ENCODE peak calls at places on chromosomes 7 and 10, in six cellular contexts. C is Calu3; G is CD8-positive, alpha-beta T cell; K is left ventricle myocardium inferior; S is fibroblast of mammary gland; T is heart right ventricle. L is an unnamed sample.

GRCh38 chr7:151599401-151600227 is 79.9 kb upstream of the RHEB start:
- DNase-seq in C (peak; percentile 36), T (no peak), S (peak; percentile 91), G (no peak), K (no peak), L (no peak)

GRCh38 chr10:113552014-113552413 is 839 bp upstream of the HABP2 start:
- DNase-seq in T (no peak), C (peak; percentile 66), G (no peak), S (no peak), K (no peak), L (no peak)

GRCh38 chr7:5177060-5177459 is 13.0 kb upstream of the WIPI2 start:
- DNase-seq in T (peak; percentile 75), G (no peak), C (peak; percentile 69), S (peak; percentile 92), K (peak; percentile 76), L (peak; percentile 2)

GRCh38 chr10:93899109-93899508 is 5.3 kb downstream of the SLC35G1 start:
- DNase-seq in S (no peak), T (no peak), C (no peak), K (no peak), G (no peak), L (no peak)

GRCh38 chr7:28808786-28809533 is 149.2 kb downstream of the TRIL start:
- DNase-seq in G (no peak), S (peak; percentile 66), C (no peak), K (no peak), T (peak; percentile 30), L (no peak)

GRCh38 chr7:100147278-100147677 is 1.4 kb upstream of the LAMTOR4 start:
- DNase-seq in G (no peak), T (no peak), K (no peak), C (no peak), S (no peak), L (no peak)

GRCh38 chr10:94104316-94105060 is 110.8 kb downstream of the PLCE1 start:
- DNase-seq in C (no peak), T (no peak), K (no peak), G (no peak), S (peak; percentile 54), L (no peak)

GRCh38 chr7:127578036-127578684 is 7.2 kb downstream of the GCC1 start:
- DNase-seq in S (peak; percentile 81), T (no peak), K (no peak), G (no peak), C (no peak), L (no peak)

GRCh38 chr10:11581213-11581612 is 30.2 kb downstream of the USP6NL start:
- DNase-seq in G (no peak), C (no peak), S (no peak), K (no peak), T (no peak), L (no peak)

GRCh38 chr10:106479619-106480018 is 684.9 kb downstream of the SORCS1 start:
- DNase-seq in S (no peak), K (no peak), G (no peak), C (no peak), T (no peak), L (no peak)

GRCh38 chr10:110431659-110432058 is 66.0 kb upstream of the DUSP5 start:
- DNase-seq in C (no peak), S (no peak), K (no peak), T (no peak), G (no peak), L (no peak)

GRCh38 chr7:102072636-102073209 is 213.9 kb upstream of the SH2B2 start:
- DNase-seq in S (no peak), G (no peak), T (no peak), K (no peak), C (no peak), L (no peak)

GRCh38 chr7:121302214-121302745 is 26.5 kb upstream of the WNT16 start:
- DNase-seq in K (no peak), T (no peak), C (no peak), S (peak; percentile 79), G (no peak), L (no peak)

DNA sequence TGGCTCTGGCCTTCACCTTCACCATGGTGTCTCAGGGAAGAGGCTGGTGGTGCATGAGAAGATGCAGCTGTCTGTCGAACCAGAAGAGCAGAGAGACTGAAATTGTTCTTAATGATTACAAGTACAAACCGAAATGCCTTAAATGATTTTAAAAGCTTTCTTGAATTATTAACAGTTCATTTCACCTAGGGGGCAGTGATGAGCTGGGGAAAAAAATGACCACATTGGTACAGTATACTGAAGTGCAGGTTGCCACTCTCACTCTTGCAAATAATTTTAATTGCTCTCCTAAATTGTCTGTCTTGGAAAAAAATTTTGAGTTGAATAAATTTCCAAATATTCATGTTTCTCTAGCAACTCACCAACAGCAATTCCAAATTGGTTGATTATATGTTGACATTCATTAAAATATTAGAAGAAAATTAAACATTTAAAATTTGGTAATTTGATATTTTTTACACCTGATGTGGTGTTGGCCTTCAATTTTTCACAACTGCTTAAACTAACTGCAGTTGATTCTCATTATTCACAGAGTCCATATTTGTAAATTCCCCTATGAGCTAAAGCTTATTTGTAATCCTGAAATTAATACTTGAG is 692.6 kb downstream of the ZWINT start:
- DNase-seq in S (no peak), C (peak; percentile 37), K (no peak), G (no peak), T (no peak), L (no peak)
- TF ChIP-seq CTCF in S (no peak), C (no peak), K (peak; percentile 20), G (no peak), T (peak; percentile 16), L (peak; percentile 7)

GRCh38 chr7:110486549-110486948 is 604.4 kb upstream of the LRRN3 start:
- DNase-seq in C (no peak), S (no peak), G (no peak), T (no peak), K (no peak), L (no peak)
- TF ChIP-seq CTCF in C (no peak), S (no peak), G (no peak), T (no peak), K (no peak), L (no peak)

GRCh38 chr10:4174197-4174596 is 389.2 kb upstream of the KLF6 start:
- DNase-seq in K (no peak), C (peak; percentile 25), T (no peak), S (peak; percentile 23), G (no peak), L (no peak)
- TF ChIP-seq CTCF in K (peak; percentile 22), C (no peak), T (peak; percentile 17), S (no peak), G (no peak), L (no peak)

GRCh38 chr7:155490697-155491628 is 33.0 kb downstream of the EN2 start:
- DNase-seq in C (no peak), K (peak; percentile 65), G (no peak), S (peak; percentile 16), T (peak; percentile 65), L (peak; percentile 75)
- TF ChIP-seq CTCF in C (no peak), K (no peak), G (no peak), S (no peak), T (no peak), L (no peak)

GRCh38 chr7:90520484-90520883 is 51.0 kb downstream of the PTTG1IP2 start:
- DNase-seq in S (peak; percentile 21), G (no peak), C (no peak), K (no peak), T (no peak), L (no peak)
- TF ChIP-seq CTCF in S (peak; percentile 46), G (no peak), C (no peak), K (peak; percentile 16), T (peak; percentile 14), L (peak; percentile 30)

GRCh38 chr7:103445228-103446020 is 583 bp downstream of the SLC26A5 start:
- DNase-seq in T (no peak), G (no peak), S (no peak), C (no peak), K (no peak), L (peak; percentile 50)
- TF ChIP-seq CTCF in T (no peak), G (no peak), S (no peak), C (no peak), K (no peak), L (no peak)

DNA sequence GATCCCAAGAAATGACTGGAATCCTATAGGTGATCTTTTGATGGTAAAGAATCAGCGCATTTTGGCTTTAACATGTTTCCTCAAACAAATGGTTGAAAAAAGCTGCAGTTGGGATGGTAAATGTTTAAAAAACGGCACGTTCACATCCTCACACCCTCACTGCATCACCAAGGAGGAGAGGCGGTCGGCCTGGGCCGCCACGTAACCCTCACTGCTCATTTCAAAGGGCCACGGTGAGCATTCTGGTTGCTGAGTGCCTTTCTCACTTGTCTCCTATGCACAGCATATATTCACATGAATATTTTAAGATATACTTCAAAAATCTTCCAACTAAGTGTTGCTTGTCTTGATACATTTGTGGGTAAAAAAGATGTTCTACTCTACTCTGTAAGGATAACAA is 233.2 kb downstream of the DNAJB6 start:
- DNase-seq in C (no peak), T (no peak), G (no peak), S (no peak), K (no peak), L (no peak)
- TF ChIP-seq CTCF in C (no peak), T (no peak), G (no peak), S (no peak), K (no peak), L (no peak)

GRCh38 chr7:140674899-140675701 is 2.4 kb downstream of the ADCK2 start:
- DNase-seq in C (peak; percentile 24), S (peak; percentile 82), G (no peak), T (no peak), K (no peak), L (no peak)
- TF ChIP-seq CTCF in C (no peak), S (peak; percentile 63), G (no peak), T (peak; percentile 40), K (peak; percentile 51), L (peak; percentile 42)